ENCODE peak calls at places on chromosomes 7 and 10, in ten cellular contexts. H is uterus, Y is A549, D is tibial nerve, C is breast epithelium, L is IMR-90, T is sigmoid colon, E is stomach, P is HCT116, I is endothelial cell of umbilical vein. Z is an unnamed sample.

GRCh38 chr10:32771217-32771616 is 186.8 kb downstream of the ITGB1 start:
- DNase-seq in H (no peak), Y (no peak), D (no peak), C (no peak), L (no peak), T (no peak), E (no peak), P (no peak), I (no peak), Z (no peak)

GRCh38 chr7:5557920-5558401 is 134.3 kb upstream of the TNRC18 start:
- DNase-seq in H (peak; percentile 65), Y (no peak), D (peak; percentile 57), C (peak; percentile 59), L (peak; percentile 11), T (peak; percentile 85), E (peak; percentile 73), P (no peak), I (no peak), Z (no peak)

GRCh38 chr7:28407643-28408042 is 4.7 kb upstream of the CREB5 start:
- DNase-seq in H (peak; percentile 59), Y (peak; percentile 52), D (no peak), C (no peak), L (peak; percentile 83), T (peak; percentile 81), E (no peak), P (no peak), I (no peak), Z (no peak)

GRCh38 chr7:51366930-51367613 is 50.5 kb upstream of the COBL start:
- DNase-seq in H (no peak), Y (peak; percentile 57), D (no peak), C (no peak), L (peak; percentile 26), T (no peak), E (peak; percentile 54), P (no peak), I (peak; percentile 24), Z (no peak)

GRCh38 chr7:29318853-29319718 is 124.5 kb downstream of the CHN2 start:
- DNase-seq in H (no peak), Y (no peak), D (no peak), C (no peak), L (no peak), T (no peak), E (no peak), P (no peak), I (no peak), Z (no peak)

GRCh38 chr7:3043544-3044395 is at the start of gene CARD11:
- DNase-seq in H (no peak), Y (no peak), D (no peak), C (no peak), L (no peak), T (no peak), E (no peak), P (no peak), I (peak; percentile 21), Z (no peak)

GRCh38 chr10:110600487-110601101 is 33.1 kb downstream of the SMC3 start:
- DNase-seq in H (no peak), Y (peak; percentile 82), D (no peak), C (no peak), L (peak; percentile 71), T (no peak), E (no peak), P (peak; percentile 87), I (peak; percentile 80), Z (no peak)

GRCh38 chr10:18738835-18739234 is 79.6 kb downstream of the ARL5B start:
- DNase-seq in H (no peak), Y (no peak), D (no peak), C (no peak), L (peak; percentile 76), T (no peak), E (no peak), P (no peak), I (no peak), Z (no peak)

GRCh38 chr7:77538186-77538907 is 1.3 kb downstream of the PTPN12 start:
- DNase-seq in H (peak; percentile 90), Y (peak; percentile 97), D (peak; percentile 88), C (peak; percentile 83), L (peak; percentile 93), T (peak; percentile 95), E (peak; percentile 82), P (peak; percentile 90), I (peak; percentile 95), Z (peak; percentile 25)

DNA sequence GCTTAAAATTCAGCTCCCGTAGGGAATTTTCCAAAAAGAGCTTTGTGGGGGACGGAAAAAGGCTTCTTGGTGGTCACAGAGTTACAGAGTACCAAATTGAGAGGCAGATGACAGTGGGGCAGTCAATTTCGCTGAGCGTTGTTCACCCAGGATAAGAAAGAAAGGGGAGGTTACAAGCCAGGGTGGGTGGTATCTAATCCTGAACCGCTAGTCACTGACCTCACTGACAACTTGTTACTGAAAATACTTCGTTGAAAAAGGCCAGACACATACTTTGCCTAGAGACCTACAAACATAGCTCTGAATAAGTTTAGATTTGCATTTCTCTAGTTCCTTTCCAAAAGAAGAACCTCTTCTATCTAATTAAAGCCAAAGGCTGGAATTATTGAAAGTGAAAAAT is at the start of gene CTNNA3:
- DNase-seq in H (no peak), Y (no peak), D (no peak), C (no peak), L (no peak), T (no peak), E (no peak), P (no peak), I (no peak), Z (no peak)
- H3K4me3 ChIP-seq in H (peak within 1 kb of the TSS; percentile 23), Y (no peak within 1 kb of the TSS), D (no peak within 1 kb of the TSS), C (no peak within 1 kb of the TSS), L (no peak within 1 kb of the TSS), T (peak within 1 kb of the TSS; percentile 41), E (no peak within 1 kb of the TSS), P (no peak within 1 kb of the TSS), I (no peak within 1 kb of the TSS), Z (no peak within 1 kb of the TSS)

DNA sequence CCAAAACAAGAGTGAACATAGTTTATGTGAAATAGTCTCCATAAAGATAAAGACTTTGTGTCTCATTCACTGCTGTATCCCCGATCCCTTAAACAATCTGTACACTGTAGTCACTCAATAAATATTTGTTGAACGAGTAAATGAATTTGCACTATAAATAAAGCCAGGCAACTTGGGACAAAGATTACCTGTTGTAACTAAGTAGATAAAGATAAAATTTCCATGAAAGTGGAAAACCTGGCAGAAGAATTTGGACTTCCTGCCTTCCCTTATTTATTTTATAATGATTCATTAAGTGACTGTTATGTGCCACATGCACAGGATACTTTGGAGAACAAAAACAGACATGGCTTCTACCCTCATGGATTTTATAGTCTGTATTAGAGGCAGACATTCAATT is 277.7 kb upstream of the KAT6B start:
- DNase-seq in H (no peak), Y (peak; percentile 13), D (no peak), C (no peak), L (peak; percentile 7), T (no peak), E (no peak), P (no peak), I (peak; percentile 8), Z (no peak)
- TF ChIP-seq POLR2A in H (no peak), Y (no peak), D (no peak), C (no peak), L (no peak), T (no peak), E (no peak), P (no peak), I (no peak), Z (no peak)

GRCh38 chr10:70191906-70192305 is 21.6 kb upstream of the SAR1A start:
- DNase-seq in H (no peak), Y (no peak), D (no peak), C (no peak), L (peak; percentile 95), T (no peak), E (no peak), P (no peak), I (no peak), Z (no peak)
- H3K27ac ChIP-seq in H (no peak overlapping the region), Y (peak overlapping the region; percentile 45), D (no peak overlapping the region), C (peak overlapping the region; percentile 32), L (peak overlapping the region; percentile 72), T (no peak overlapping the region), E (peak overlapping the region; percentile 78), P (no peak overlapping the region), I (no peak overlapping the region), Z (peak overlapping the region; percentile 23)

GRCh38 chr7:141071855-141072547 is 1.9 kb upstream of the TMEM178B start:
- DNase-seq in H (no peak), Y (no peak), D (no peak), C (no peak), L (no peak), T (no peak), E (no peak), P (no peak), I (no peak), Z (no peak)
- H3K4me3 ChIP-seq in H (peak overlapping the region; percentile 39), Y (peak overlapping the region; percentile 65), D (peak overlapping the region; percentile 42), C (peak overlapping the region; percentile 57), L (peak overlapping the region; percentile 47), T (peak overlapping the region; percentile 69), E (peak overlapping the region; percentile 63), P (no peak overlapping the region), I (no peak overlapping the region), Z (peak overlapping the region; percentile 63)

GRCh38 chr7:99997545-99998137 is 17.8 kb upstream of the ZKSCAN1 start:
- DNase-seq in H (peak; percentile 29), Y (no peak), D (no peak), C (no peak), L (no peak), T (peak; percentile 78), E (peak; percentile 79), P (no peak), I (peak; percentile 55), Z (no peak)
- TF ChIP-seq POLR2A in H (no peak), Y (no peak), D (no peak), C (no peak), L (no peak), T (peak; percentile 36), E (no peak), P (no peak), I (peak; percentile 79), Z (no peak)

GRCh38 chr10:49419005-49419404 is 23.1 kb upstream of the DRGX start:
- DNase-seq in H (no peak), Y (no peak), D (no peak), C (peak; percentile 67), L (no peak), T (no peak), E (no peak), P (peak; percentile 75), I (no peak), Z (no peak)
- H3K27ac ChIP-seq in H (no peak overlapping the region), Y (no peak overlapping the region), D (no peak overlapping the region), C (peak overlapping the region; percentile 56), L (no peak overlapping the region), T (no peak overlapping the region), E (no peak overlapping the region), P (peak overlapping the region; percentile 54), I (no peak overlapping the region), Z (peak overlapping the region; percentile 73)

DNA sequence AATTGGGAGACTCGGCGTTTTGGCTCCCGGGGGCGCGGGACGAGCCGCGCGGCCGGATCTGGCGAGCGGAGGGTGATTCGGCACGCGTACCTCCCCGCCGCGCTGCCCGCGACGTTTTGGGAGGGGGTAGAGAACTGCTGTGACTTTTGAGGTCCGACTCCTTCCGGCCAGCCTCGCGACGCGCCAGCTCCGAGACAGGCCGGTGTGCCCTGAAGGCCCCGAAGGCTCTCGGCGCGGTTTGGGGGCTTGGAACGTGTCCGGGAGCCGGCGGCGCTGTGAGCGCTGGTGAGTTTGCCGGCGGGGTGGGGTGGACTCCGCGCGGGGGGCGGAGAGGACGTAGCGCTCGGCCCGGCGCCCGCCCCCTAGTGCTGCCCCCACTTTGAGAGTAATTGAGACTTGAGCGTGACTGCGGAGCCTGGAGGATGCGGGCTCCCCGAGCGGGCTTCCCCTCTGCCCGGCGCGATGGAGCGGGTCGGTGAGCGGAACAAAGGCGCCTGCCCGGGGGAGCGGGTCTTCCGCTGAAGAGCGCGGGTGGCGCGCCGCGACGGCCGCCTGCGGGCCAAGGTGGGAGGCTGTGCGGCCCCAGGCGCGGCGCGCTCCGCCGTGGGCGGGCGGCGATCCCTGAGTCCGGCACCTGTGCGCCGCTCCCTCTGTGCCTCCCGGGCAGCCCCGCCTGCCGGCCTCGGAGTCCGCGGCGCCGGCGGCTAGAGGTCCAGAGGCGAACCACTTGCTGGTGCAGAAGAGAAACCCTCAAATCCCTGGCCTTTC is at the start of gene GALNT17:
- DNase-seq in H (peak; percentile 22), Y (no peak), D (no peak), C (no peak), L (no peak), T (no peak), E (no peak), P (no peak), I (no peak), Z (no peak)
- H3K4me3 ChIP-seq in H (peak within 1 kb of the TSS; percentile 67), Y (peak within 1 kb of the TSS; percentile 26), D (peak within 1 kb of the TSS; percentile 81), C (peak within 1 kb of the TSS; percentile 57), L (no peak within 1 kb of the TSS), T (peak within 1 kb of the TSS; percentile 80), E (peak within 1 kb of the TSS; percentile 48), P (no peak within 1 kb of the TSS), I (no peak within 1 kb of the TSS), Z (peak within 1 kb of the TSS; percentile 71)

Z was measured in esophagus squamous epithelium.